ENCODE peak calls at places on chromosomes 12 and 14, in six cellular contexts. One of them, this sample, is unnamed.

GRCh38 chr12:100401660-100402059 is 44.8 kb downstream of the SLC17A8 start:
- DNase-seq in IMR-90: peak
- DNase-seq in mesenchymal stem cell: peak
- DNase-seq in neuronal stem cell: no peak
- DNase-seq in H1: peak
- DNase-seq in trophoblast cell: no peak
- DNase-seq in this sample: peak

GRCh38 chr12:77049767-77050353 is 15.5 kb downstream of the E2F7 start:
- DNase-seq in IMR-90: peak
- DNase-seq in mesenchymal stem cell: peak
- DNase-seq in neuronal stem cell: peak
- DNase-seq in H1: no peak
- DNase-seq in trophoblast cell: no peak
- DNase-seq in this sample: peak

GRCh38 chr12:90261283-90261682 is 552.6 kb upstream of the ATP2B1 start:
- DNase-seq in IMR-90: peak
- DNase-seq in mesenchymal stem cell: peak
- DNase-seq in neuronal stem cell: no peak
- DNase-seq in H1: no peak
- DNase-seq in trophoblast cell: no peak
- DNase-seq in this sample: no peak

GRCh38 chr14:27392153-27392552 is 794.3 kb upstream of the NOVA1 start:
- DNase-seq in IMR-90: no peak
- DNase-seq in mesenchymal stem cell: peak
- DNase-seq in neuronal stem cell: no peak
- DNase-seq in H1: no peak
- DNase-seq in trophoblast cell: no peak
- DNase-seq in this sample: peak

GRCh38 chr12:66188584-66189475 is at the start of gene IRAK3:
- DNase-seq in IMR-90: peak
- DNase-seq in mesenchymal stem cell: peak
- DNase-seq in neuronal stem cell: peak
- DNase-seq in H1: peak
- DNase-seq in trophoblast cell: peak
- DNase-seq in this sample: peak

GRCh38 chr12:18965210-18965609 is 164.3 kb upstream of the PLEKHA5 start:
- DNase-seq in IMR-90: no peak
- DNase-seq in mesenchymal stem cell: no peak
- DNase-seq in neuronal stem cell: no peak
- DNase-seq in H1: no peak
- DNase-seq in trophoblast cell: no peak
- DNase-seq in this sample: peak

GRCh38 chr12:117774986-117775775 is 193.6 kb downstream of the KSR2 start:
- DNase-seq in IMR-90: no peak
- DNase-seq in mesenchymal stem cell: peak
- DNase-seq in neuronal stem cell: no peak
- DNase-seq in H1: no peak
- DNase-seq in trophoblast cell: no peak
- DNase-seq in this sample: no peak

GRCh38 chr12:57476162-57476992 is 3.3 kb downstream of the ARHGAP9 start:
- DNase-seq in IMR-90: no peak
- DNase-seq in mesenchymal stem cell: no peak
- DNase-seq in neuronal stem cell: no peak
- DNase-seq in H1: peak
- DNase-seq in trophoblast cell: no peak
- DNase-seq in this sample: no peak

GRCh38 chr12:52076811-52077210 is 2.7 kb upstream of the SMIM41 start:
- DNase-seq in IMR-90: no peak
- DNase-seq in mesenchymal stem cell: no peak
- DNase-seq in neuronal stem cell: no peak
- DNase-seq in H1: no peak
- DNase-seq in trophoblast cell: no peak
- DNase-seq in this sample: no peak

GRCh38 chr12:106274575-106275081 is 26.8 kb upstream of the CKAP4 start:
- DNase-seq in IMR-90: no peak
- DNase-seq in mesenchymal stem cell: no peak
- DNase-seq in neuronal stem cell: no peak
- DNase-seq in H1: no peak
- DNase-seq in trophoblast cell: no peak
- DNase-seq in this sample: no peak

GRCh38 chr12:53989227-53990113 is 4.5 kb downstream of the HOXC10 start:
- DNase-seq in IMR-90: peak
- DNase-seq in mesenchymal stem cell: peak
- DNase-seq in neuronal stem cell: no peak
- DNase-seq in H1: no peak
- DNase-seq in trophoblast cell: peak
- DNase-seq in this sample: no peak

GRCh38 chr14:64556526-64556925 is 6.8 kb downstream of the PPP1R36 start:
- DNase-seq in IMR-90: peak
- DNase-seq in mesenchymal stem cell: peak
- DNase-seq in neuronal stem cell: no peak
- DNase-seq in H1: no peak
- DNase-seq in trophoblast cell: peak
- DNase-seq in this sample: peak

GRCh38 chr12:108616941-108617858 is 16.5 kb downstream of the SELPLG start:
- DNase-seq in IMR-90: no peak
- DNase-seq in mesenchymal stem cell: peak
- DNase-seq in neuronal stem cell: no peak
- DNase-seq in H1: no peak
- DNase-seq in trophoblast cell: no peak
- DNase-seq in this sample: no peak

GRCh38 chr14:36667679-36668078 is 6.0 kb downstream of the PAX9 start:
- DNase-seq in IMR-90: no peak
- DNase-seq in mesenchymal stem cell: no peak
- DNase-seq in neuronal stem cell: no peak
- DNase-seq in H1: no peak
- DNase-seq in trophoblast cell: no peak
- DNase-seq in this sample: no peak

GRCh38 chr14:56471056-56471455 is 108.5 kb upstream of the TMEM260 start:
- DNase-seq in IMR-90: no peak
- DNase-seq in mesenchymal stem cell: no peak
- DNase-seq in neuronal stem cell: no peak
- DNase-seq in H1: no peak
- DNase-seq in trophoblast cell: no peak
- DNase-seq in this sample: no peak

GRCh38 chr14:65320661-65321308 is 91.7 kb upstream of the FUT8 start:
- DNase-seq in IMR-90: no peak
- DNase-seq in mesenchymal stem cell: no peak
- DNase-seq in neuronal stem cell: no peak
- DNase-seq in H1: no peak
- DNase-seq in trophoblast cell: no peak
- DNase-seq in this sample: no peak

GRCh38 chr12:34396006-34396860 is 373.9 kb downstream of the ALG10 start:
- DNase-seq in IMR-90: no peak
- DNase-seq in mesenchymal stem cell: no peak
- DNase-seq in neuronal stem cell: no peak
- DNase-seq in H1: peak
- DNase-seq in trophoblast cell: no peak
- DNase-seq in this sample: no peak

GRCh38 chr12:52949413-52950331 is 754 bp downstream of the KRT18 start:
- DNase-seq in IMR-90: peak
- DNase-seq in mesenchymal stem cell: peak
- DNase-seq in neuronal stem cell: no peak
- DNase-seq in H1: peak
- DNase-seq in trophoblast cell: peak
- DNase-seq in this sample: peak

GRCh38 chr12:81209001-81209400 is 131.1 kb downstream of the ACSS3 start:
- DNase-seq in IMR-90: peak
- DNase-seq in mesenchymal stem cell: peak
- DNase-seq in neuronal stem cell: no peak
- DNase-seq in H1: no peak
- DNase-seq in trophoblast cell: no peak
- DNase-seq in this sample: no peak

GRCh38 chr12:1769809-1770494 is 50.4 kb upstream of the LRTM2 start:
- DNase-seq in IMR-90: peak
- DNase-seq in mesenchymal stem cell: no peak
- DNase-seq in neuronal stem cell: no peak
- DNase-seq in H1: no peak
- DNase-seq in trophoblast cell: no peak
- DNase-seq in this sample: peak

GRCh38 chr12:68367903-68368302 is 35.7 kb upstream of the MDM1 start:
- DNase-seq in IMR-90: no peak
- DNase-seq in mesenchymal stem cell: peak
- DNase-seq in neuronal stem cell: no peak
- DNase-seq in H1: no peak
- DNase-seq in trophoblast cell: no peak
- DNase-seq in this sample: peak

GRCh38 chr14:41899416-41899815 is 292.7 kb downstream of the LRFN5 start:
- DNase-seq in IMR-90: peak
- DNase-seq in mesenchymal stem cell: peak
- DNase-seq in neuronal stem cell: no peak
- DNase-seq in H1: no peak
- DNase-seq in trophoblast cell: no peak
- DNase-seq in this sample: no peak

GRCh38 chr14:49886523-49886922 is 6.4 kb upstream of the ARF6 start:
- DNase-seq in IMR-90: no peak
- DNase-seq in mesenchymal stem cell: no peak
- DNase-seq in neuronal stem cell: no peak
- DNase-seq in H1: no peak
- DNase-seq in trophoblast cell: no peak
- DNase-seq in this sample: no peak

GRCh38 chr14:71133296-71133695 is 226.0 kb downstream of the PCNX1 start:
- DNase-seq in IMR-90: no peak
- DNase-seq in mesenchymal stem cell: no peak
- DNase-seq in neuronal stem cell: no peak
- DNase-seq in H1: no peak
- DNase-seq in trophoblast cell: no peak
- DNase-seq in this sample: no peak

GRCh38 chr14:61080591-61081010 is 99.6 kb downstream of the SLC38A6 start:
- DNase-seq in IMR-90: peak
- DNase-seq in mesenchymal stem cell: no peak
- DNase-seq in neuronal stem cell: no peak
- DNase-seq in H1: no peak
- DNase-seq in trophoblast cell: no peak
- DNase-seq in this sample: peak

GRCh38 chr14:68937790-68938514 is 41.1 kb downstream of the ACTN1 start:
- DNase-seq in IMR-90: no peak
- DNase-seq in mesenchymal stem cell: no peak
- DNase-seq in neuronal stem cell: no peak
- DNase-seq in H1: no peak
- DNase-seq in trophoblast cell: no peak
- DNase-seq in this sample: peak
- H3K4me2 ChIP-seq in IMR-90: peak
- H3K4me2 ChIP-seq in mesenchymal stem cell: no peak
- H3K4me2 ChIP-seq in neuronal stem cell: no peak
- H3K4me2 ChIP-seq in H1: no peak
- H3K4me2 ChIP-seq in trophoblast cell: no peak
- H3K4me2 ChIP-seq in this sample: no peak

GRCh38 chr12:111636209-111636928 is 37.3 kb upstream of the ATXN2 start:
- DNase-seq in IMR-90: peak
- DNase-seq in mesenchymal stem cell: no peak
- DNase-seq in neuronal stem cell: peak
- DNase-seq in H1: peak
- DNase-seq in trophoblast cell: no peak
- DNase-seq in this sample: peak
- H3K18ac ChIP-seq in IMR-90: peak
- H3K18ac ChIP-seq in mesenchymal stem cell: no peak
- H3K18ac ChIP-seq in neuronal stem cell: peak
- H3K18ac ChIP-seq in H1: peak
- H3K18ac ChIP-seq in trophoblast cell: no peak
- H3K18ac ChIP-seq in this sample: peak

GRCh38 chr12:112978163-112979081 is at the start of gene OAS2:
- DNase-seq in IMR-90: peak
- DNase-seq in mesenchymal stem cell: peak
- DNase-seq in neuronal stem cell: no peak
- DNase-seq in H1: no peak
- DNase-seq in trophoblast cell: peak
- DNase-seq in this sample: no peak

GRCh38 chr12:112980491-112981158 is 2.3 kb downstream of the OAS2 start:
- DNase-seq in IMR-90: no peak
- DNase-seq in mesenchymal stem cell: no peak
- DNase-seq in neuronal stem cell: no peak
- DNase-seq in H1: no peak
- DNase-seq in trophoblast cell: no peak
- DNase-seq in this sample: no peak

GRCh38 chr12:112977641-112978040 is 678 bp upstream of the OAS2 start:
- DNase-seq in IMR-90: no peak
- DNase-seq in mesenchymal stem cell: no peak
- DNase-seq in neuronal stem cell: no peak
- DNase-seq in H1: no peak
- DNase-seq in trophoblast cell: no peak
- DNase-seq in this sample: no peak

GRCh38 chr12:112977139-112977538 is 1.2 kb upstream of the OAS2 start:
- DNase-seq in IMR-90: no peak
- DNase-seq in mesenchymal stem cell: no peak
- DNase-seq in neuronal stem cell: no peak
- DNase-seq in H1: no peak
- DNase-seq in trophoblast cell: no peak
- DNase-seq in this sample: no peak

DNA sequence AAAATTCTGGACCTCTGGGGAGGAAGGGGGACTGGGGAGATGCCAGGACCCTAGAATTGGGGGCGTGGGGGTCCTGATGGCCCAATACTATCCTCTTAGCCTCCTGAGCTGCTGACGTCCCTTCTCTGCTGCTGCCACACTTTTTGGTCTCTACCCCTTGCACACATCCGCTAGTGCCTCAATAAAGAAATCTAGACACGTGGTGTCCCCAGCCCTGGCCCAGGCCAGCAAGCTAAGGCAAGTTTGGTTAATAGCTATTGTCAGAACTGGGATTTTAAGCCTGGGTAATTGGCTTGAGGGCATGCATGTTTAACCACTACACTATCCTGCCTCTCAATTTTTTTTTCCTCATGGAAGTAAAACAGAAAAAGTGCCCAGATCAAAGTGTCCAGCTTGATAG is 962 bp downstream of the OAS2 start:
- DNase-seq in IMR-90: no peak
- DNase-seq in mesenchymal stem cell: no peak
- DNase-seq in neuronal stem cell: no peak
- DNase-seq in H1: no peak
- DNase-seq in trophoblast cell: no peak
- DNase-seq in this sample: no peak
- H3K4me3 ChIP-seq in IMR-90: no peak
- H3K4me3 ChIP-seq in mesenchymal stem cell: no peak
- H3K4me3 ChIP-seq in neuronal stem cell: no peak
- H3K4me3 ChIP-seq in H1: no peak
- H3K4me3 ChIP-seq in trophoblast cell: no peak
- H3K4me3 ChIP-seq in this sample: no peak

DNA sequence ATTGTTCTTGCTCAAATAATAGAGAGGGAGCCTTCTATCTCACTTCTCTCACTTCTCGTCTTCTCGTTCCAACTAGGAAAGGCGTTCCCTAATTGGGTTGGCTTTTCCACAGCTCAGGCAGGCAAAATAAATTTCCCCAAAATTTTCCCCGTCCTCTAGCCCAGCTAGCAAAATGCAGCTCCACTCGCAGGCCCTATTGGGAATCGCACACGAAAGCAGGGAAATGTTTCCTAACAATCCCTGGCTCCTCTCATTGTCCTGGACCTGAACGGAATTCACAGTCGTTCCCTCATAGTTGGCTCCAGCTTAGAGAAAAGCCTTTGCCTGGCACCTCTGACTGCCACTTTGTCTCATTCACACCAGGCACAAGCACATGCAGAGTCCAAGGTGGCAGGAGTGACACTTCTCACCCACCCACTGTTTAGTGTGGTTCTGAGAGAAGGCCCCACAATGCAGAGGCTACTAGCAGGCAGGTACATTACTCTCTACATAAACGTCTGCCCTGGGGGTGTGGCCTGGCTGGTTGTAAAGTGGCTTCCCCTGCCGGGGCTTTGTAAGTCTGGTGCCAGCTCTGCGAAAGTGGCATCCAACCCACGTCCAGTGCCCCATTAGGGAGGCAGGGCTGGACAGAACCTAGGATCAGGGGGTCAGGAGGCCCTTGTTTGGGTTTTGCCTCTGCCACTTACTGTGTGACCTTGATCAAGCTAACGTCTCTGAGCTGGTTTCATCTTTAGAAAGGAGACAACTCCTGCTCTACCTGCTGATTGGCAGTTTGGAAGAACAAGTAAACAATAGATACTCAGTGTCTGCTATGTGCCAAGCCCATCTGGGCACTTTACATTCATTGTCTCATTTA is 4.2 kb downstream of the SERPINA10 start:
- DNase-seq in IMR-90: no peak
- DNase-seq in mesenchymal stem cell: no peak
- DNase-seq in neuronal stem cell: no peak
- DNase-seq in H1: no peak
- DNase-seq in trophoblast cell: no peak
- DNase-seq in this sample: peak
- H3K4me2 ChIP-seq in IMR-90: no peak
- H3K4me2 ChIP-seq in mesenchymal stem cell: no peak
- H3K4me2 ChIP-seq in neuronal stem cell: no peak
- H3K4me2 ChIP-seq in H1: peak
- H3K4me2 ChIP-seq in trophoblast cell: no peak
- H3K4me2 ChIP-seq in this sample: no peak